ENCODE peak calls at places on chromosomes 7 and 10, in four cellular contexts. One of them, this sample, is unnamed.

GRCh38 chr10:34736976-34737771 is 77.9 kb downstream of the PARD3 start:
- DNase-seq in testis: no peak
- DNase-seq in heart right ventricle: no peak
- DNase-seq in cardiac muscle cell: no peak
- DNase-seq in this sample: no peak

GRCh38 chr7:128053023-128053422 is 21.8 kb upstream of the LRRC4 start:
- DNase-seq in testis: no peak
- DNase-seq in heart right ventricle: no peak
- DNase-seq in cardiac muscle cell: peak; percentile 44
- DNase-seq in this sample: no peak

GRCh38 chr10:34985823-34986222 is 104.3 kb downstream of the CUL2 start:
- DNase-seq in testis: peak; percentile 22
- DNase-seq in heart right ventricle: no peak
- DNase-seq in cardiac muscle cell: peak; percentile 52
- DNase-seq in this sample: no peak

GRCh38 chr10:121580276-121581116 is 17.7 kb downstream of the FGFR2 start:
- DNase-seq in testis: no peak
- DNase-seq in heart right ventricle: no peak
- DNase-seq in cardiac muscle cell: no peak
- DNase-seq in this sample: no peak

GRCh38 chr10:79340646-79341244 is 6.5 kb upstream of the PPIF start:
- DNase-seq in testis: no peak
- DNase-seq in heart right ventricle: no peak
- DNase-seq in cardiac muscle cell: no peak
- DNase-seq in this sample: no peak

GRCh38 chr7:85974176-85974575 is 669.5 kb upstream of the GRM3 start:
- DNase-seq in testis: no peak
- DNase-seq in heart right ventricle: no peak
- DNase-seq in cardiac muscle cell: no peak
- DNase-seq in this sample: no peak

GRCh38 chr7:119270045-119270464 is 1002.9 kb upstream of the KCND2 start:
- DNase-seq in testis: peak; percentile 79
- DNase-seq in heart right ventricle: no peak
- DNase-seq in cardiac muscle cell: peak; percentile 83
- DNase-seq in this sample: no peak

GRCh38 chr10:630581-631073 is 58.8 kb downstream of the DIP2C start:
- DNase-seq in testis: no peak
- DNase-seq in heart right ventricle: no peak
- DNase-seq in cardiac muscle cell: no peak
- DNase-seq in this sample: no peak

GRCh38 chr10:5047912-5048628 is 44.4 kb upstream of the AKR1C2 start:
- DNase-seq in testis: no peak
- DNase-seq in heart right ventricle: no peak
- DNase-seq in cardiac muscle cell: peak; percentile 17
- DNase-seq in this sample: no peak

GRCh38 chr10:94279835-94280709 is 82.7 kb downstream of the NOC3L start:
- DNase-seq in testis: peak; percentile 51
- DNase-seq in heart right ventricle: peak; percentile 59
- DNase-seq in cardiac muscle cell: peak; percentile 74
- DNase-seq in this sample: peak; percentile 38

GRCh38 chr7:39946693-39947092 is 3.4 kb upstream of the CDK13 start:
- DNase-seq in testis: no peak
- DNase-seq in heart right ventricle: no peak
- DNase-seq in cardiac muscle cell: no peak
- DNase-seq in this sample: no peak

GRCh38 chr10:89662596-89662995 is 17.6 kb upstream of the PANK1 start:
- DNase-seq in testis: no peak
- DNase-seq in heart right ventricle: no peak
- DNase-seq in cardiac muscle cell: no peak
- DNase-seq in this sample: no peak

GRCh38 chr7:29194206-29194593 is 375 bp upstream of the CHN2 start:
- DNase-seq in testis: peak; percentile 37
- DNase-seq in heart right ventricle: peak; percentile 25
- DNase-seq in cardiac muscle cell: peak; percentile 11
- DNase-seq in this sample: no peak

GRCh38 chr7:7207876-7208275 is 25.5 kb downstream of the C1GALT1 start:
- DNase-seq in testis: no peak
- DNase-seq in heart right ventricle: no peak
- DNase-seq in cardiac muscle cell: no peak
- DNase-seq in this sample: no peak

GRCh38 chr10:62545667-62546066 is 171.5 kb downstream of the ZNF365 start:
- DNase-seq in testis: no peak
- DNase-seq in heart right ventricle: no peak
- DNase-seq in cardiac muscle cell: peak; percentile 88
- DNase-seq in this sample: no peak

GRCh38 chr10:120422459-120422858 is 34.6 kb upstream of the PLPP4 start:
- DNase-seq in testis: no peak
- DNase-seq in heart right ventricle: no peak
- DNase-seq in cardiac muscle cell: peak; percentile 66
- DNase-seq in this sample: no peak

DNA sequence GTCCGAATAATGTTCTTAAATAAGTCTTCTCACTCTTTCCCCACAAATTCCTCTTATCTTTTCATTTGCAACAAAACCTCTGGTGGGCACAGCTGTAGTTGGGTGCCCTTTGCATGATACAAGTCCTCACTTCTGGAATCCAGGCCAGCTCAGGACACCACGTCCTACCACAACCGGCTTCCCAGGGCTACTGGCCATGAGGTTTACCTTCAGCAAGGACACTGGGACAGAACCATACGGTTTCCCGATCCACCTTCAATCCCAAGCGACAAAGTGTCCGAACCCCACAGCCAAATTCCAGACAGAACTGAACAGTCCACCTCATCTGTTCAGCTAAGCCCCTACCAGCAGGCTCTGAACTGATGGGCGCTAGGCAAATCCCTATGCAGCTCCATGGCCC is 174.6 kb downstream of the FAM107B start:
- DNase-seq in testis: no peak
- DNase-seq in heart right ventricle: no peak
- DNase-seq in cardiac muscle cell: no peak
- DNase-seq in this sample: no peak
- H3K36me3 ChIP-seq in testis: no peaks in the 10 kb centered on the region
- H3K36me3 ChIP-seq in heart right ventricle: no peaks in the 10 kb centered on the region
- H3K36me3 ChIP-seq in cardiac muscle cell: no peaks in the 10 kb centered on the region
- H3K36me3 ChIP-seq in this sample: peaks cover 7% of the 10 kb centered on the region

DNA sequence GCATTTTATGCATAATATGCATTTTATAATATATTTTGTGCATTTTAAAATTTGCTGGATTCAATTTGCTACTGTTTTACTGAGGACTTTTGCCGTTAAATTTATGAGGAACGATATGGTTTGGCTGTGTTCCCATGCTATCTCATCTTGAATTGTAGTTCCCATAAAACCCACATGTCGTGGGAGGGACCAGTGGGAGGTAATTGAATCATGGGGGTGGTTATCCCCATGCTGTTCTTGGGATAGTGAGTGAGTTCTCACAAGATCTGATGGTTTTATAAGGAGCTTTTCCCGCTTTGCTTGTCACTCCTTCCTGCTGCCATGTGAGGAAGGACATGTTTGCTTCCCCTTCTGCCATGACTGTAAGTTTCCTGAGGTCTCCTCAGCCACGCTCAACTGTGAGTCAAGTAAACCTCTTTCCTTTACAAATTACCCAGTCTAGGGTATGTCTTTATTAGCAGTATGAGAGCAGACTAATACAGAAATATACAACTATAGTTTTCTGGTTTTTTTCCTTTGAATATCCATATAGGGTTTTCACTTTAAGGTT is 201.4 kb upstream of the SH2B2 start:
- DNase-seq in testis: no peak
- DNase-seq in heart right ventricle: no peak
- DNase-seq in cardiac muscle cell: no peak
- DNase-seq in this sample: no peak
- H3K9me3 ChIP-seq in testis: no peaks in the 10 kb centered on the region
- H3K9me3 ChIP-seq in heart right ventricle: peaks cover 28% of the 10 kb centered on the region
- H3K9me3 ChIP-seq in cardiac muscle cell: no peaks in the 10 kb centered on the region
- H3K9me3 ChIP-seq in this sample: no peaks in the 10 kb centered on the region

GRCh38 chr10:51095444-51095843 is 21.2 kb downstream of the PRKG1 start:
- DNase-seq in testis: no peak
- DNase-seq in heart right ventricle: no peak
- DNase-seq in cardiac muscle cell: peak; percentile 24
- DNase-seq in this sample: no peak
- H3K27ac ChIP-seq in testis: no peak overlapping the region
- H3K27ac ChIP-seq in heart right ventricle: no peak overlapping the region
- H3K27ac ChIP-seq in cardiac muscle cell: no peak overlapping the region
- H3K27ac ChIP-seq in this sample: no peak overlapping the region

DNA sequence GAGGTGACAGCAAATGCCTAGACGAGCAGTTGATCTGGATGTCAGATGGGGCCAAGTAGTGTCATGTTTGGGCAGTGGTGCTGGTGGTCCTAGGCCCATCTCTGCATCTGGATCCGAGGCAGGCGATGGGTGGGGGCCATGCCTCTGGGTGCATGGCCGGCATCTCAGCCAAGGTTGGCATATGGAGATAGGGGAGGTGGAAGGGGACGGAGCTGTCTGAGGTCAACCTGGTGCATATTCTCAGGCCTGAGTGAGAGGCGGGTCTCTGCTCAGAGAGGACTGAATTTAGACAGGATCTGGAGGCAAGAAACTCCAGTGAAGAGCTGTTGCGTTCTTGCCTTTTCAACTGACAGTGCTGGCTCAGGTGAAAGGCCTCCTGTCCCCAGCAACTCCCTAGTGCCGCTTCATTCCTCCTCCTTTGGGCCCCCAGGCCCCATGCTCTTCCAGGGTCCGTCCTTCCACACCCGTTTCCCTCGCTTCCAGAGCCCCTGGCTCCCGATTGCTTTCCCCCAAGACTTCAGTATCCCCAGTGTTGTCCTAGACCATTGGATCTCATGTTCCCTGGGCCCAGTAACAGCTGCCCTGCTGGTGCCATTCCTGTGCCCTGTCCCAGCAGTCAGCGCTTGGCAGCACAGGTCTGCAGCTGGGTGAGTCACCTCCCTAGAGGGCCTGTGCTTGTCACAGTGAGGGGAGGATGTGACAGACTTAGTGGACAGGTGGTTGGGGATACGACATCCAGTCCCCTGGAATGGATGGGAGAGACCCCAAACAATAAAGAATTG is 32.6 kb downstream of the GBX1 start:
- DNase-seq in testis: no peak
- DNase-seq in heart right ventricle: no peak
- DNase-seq in cardiac muscle cell: no peak
- DNase-seq in this sample: no peak
- H3K36me3 ChIP-seq in testis: no peaks in the 10 kb centered on the region
- H3K36me3 ChIP-seq in heart right ventricle: peaks cover 59% of the 10 kb centered on the region
- H3K36me3 ChIP-seq in cardiac muscle cell: peaks cover 7% of the 10 kb centered on the region
- H3K36me3 ChIP-seq in this sample: no peaks in the 10 kb centered on the region

DNA sequence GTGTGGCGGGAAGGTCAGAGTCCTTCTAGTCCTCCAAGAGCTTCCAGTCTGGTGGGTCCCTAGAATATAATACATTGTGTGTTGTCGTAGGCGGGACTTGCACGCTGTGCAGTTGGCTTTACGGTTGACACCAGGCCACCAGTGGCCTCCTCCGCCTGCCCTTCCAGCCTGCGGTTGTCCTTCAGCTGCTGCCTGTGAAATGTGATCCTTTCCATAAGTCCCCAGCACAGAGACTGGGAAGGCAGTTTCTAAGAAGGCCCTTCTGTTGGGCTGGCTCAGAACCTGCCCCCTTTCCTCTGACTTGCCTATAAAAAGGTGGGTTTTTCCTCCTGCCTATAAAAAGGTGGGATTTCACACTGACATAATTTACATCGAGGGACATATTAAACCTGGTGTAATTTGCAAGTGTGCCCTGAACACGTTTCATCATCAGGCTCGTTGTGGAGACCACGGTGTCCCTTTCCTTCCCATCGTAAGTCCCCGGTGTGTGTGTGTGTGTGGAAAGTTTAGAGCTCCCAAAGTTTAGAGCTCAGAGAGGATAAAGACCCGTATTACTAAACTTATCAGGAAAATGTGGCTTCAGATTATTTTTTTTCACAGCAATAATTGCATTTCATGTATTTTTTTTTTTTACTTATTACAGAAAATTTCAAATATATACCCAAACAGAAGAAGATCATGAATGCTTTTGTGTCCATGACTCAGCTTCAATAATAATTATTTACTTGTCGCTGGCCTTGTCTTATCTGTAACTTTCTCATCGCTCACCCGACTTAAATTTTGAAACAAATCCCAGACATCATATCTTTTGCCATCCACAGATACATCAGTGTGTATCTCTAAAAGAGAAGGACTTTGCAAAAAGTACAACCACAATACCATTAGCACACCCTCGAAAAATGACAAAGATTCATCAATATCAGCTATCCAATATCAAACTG is 45.1 kb downstream of the CUX1 start:
- DNase-seq in testis: no peak
- DNase-seq in heart right ventricle: peak; percentile 44
- DNase-seq in cardiac muscle cell: no peak
- DNase-seq in this sample: no peak
- H3K9me3 ChIP-seq in testis: no peaks in the 10 kb centered on the region
- H3K9me3 ChIP-seq in heart right ventricle: no peaks in the 10 kb centered on the region
- H3K9me3 ChIP-seq in cardiac muscle cell: no peaks in the 10 kb centered on the region
- H3K9me3 ChIP-seq in this sample: no peaks in the 10 kb centered on the region

GRCh38 chr7:130134726-130135125 is 64.4 kb downstream of the KLHDC10 start:
- DNase-seq in testis: no peak
- DNase-seq in heart right ventricle: no peak
- DNase-seq in cardiac muscle cell: no peak
- DNase-seq in this sample: no peak
- H3K27ac ChIP-seq in testis: no peak overlapping the region
- H3K27ac ChIP-seq in heart right ventricle: no peak overlapping the region
- H3K27ac ChIP-seq in cardiac muscle cell: no peak overlapping the region
- H3K27ac ChIP-seq in this sample: no peak overlapping the region

GRCh38 chr7:35548291-35548690 is 146.6 kb downstream of the HERPUD2 start:
- DNase-seq in testis: no peak
- DNase-seq in heart right ventricle: no peak
- DNase-seq in cardiac muscle cell: no peak
- DNase-seq in this sample: no peak
- H3K36me3 ChIP-seq in testis: no peaks in the 10 kb centered on the region
- H3K36me3 ChIP-seq in heart right ventricle: no peaks in the 10 kb centered on the region
- H3K36me3 ChIP-seq in cardiac muscle cell: no peaks in the 10 kb centered on the region
- H3K36me3 ChIP-seq in this sample: no peaks in the 10 kb centered on the region

GRCh38 chr7:157475095-157475494 is 138.3 kb downstream of the DNAJB6 start:
- DNase-seq in testis: no peak
- DNase-seq in heart right ventricle: no peak
- DNase-seq in cardiac muscle cell: no peak
- DNase-seq in this sample: no peak
- H3K9me3 ChIP-seq in testis: no peaks in the 10 kb centered on the region
- H3K9me3 ChIP-seq in heart right ventricle: peaks cover 22% of the 10 kb centered on the region
- H3K9me3 ChIP-seq in cardiac muscle cell: no peaks in the 10 kb centered on the region
- H3K9me3 ChIP-seq in this sample: no peaks in the 10 kb centered on the region